ENCODE peak calls at places on chromosomes 16 and 17, in seven cellular contexts. X, C, K, W, A, N and O are unnamed samples.

GRCh38 chr16:19131809-19132777 is 18.3 kb downstream of the ITPRIPL2 start:
- DNase-seq in X (no peak), C (no peak), K (no peak), W (no peak), A (no peak), N (no peak), O (peak; percentile 45)

GRCh38 chr17:48611213-48611612 is 396 bp upstream of the HOXB7 start:
- DNase-seq in X (no peak), C (no peak), K (no peak), W (no peak), A (no peak), N (no peak), O (no peak)

GRCh38 chr16:50449800-50450199 is 81.0 kb upstream of the BRD7 start:
- DNase-seq in X (no peak), C (no peak), K (no peak), W (peak; percentile 88), A (no peak), N (no peak), O (no peak)

GRCh38 chr17:7045492-7046126 is 1.7 kb upstream of the SLC16A11 start:
- DNase-seq in X (no peak), C (peak; percentile 45), K (no peak), W (peak; percentile 67), A (no peak), N (no peak), O (no peak)

GRCh38 chr17:7308625-7309433 is 1.4 kb downstream of the EIF5A start:
- DNase-seq in X (peak; percentile 69), C (peak; percentile 74), K (peak; percentile 42), W (peak; percentile 80), A (peak; percentile 80), N (peak; percentile 85), O (peak; percentile 67)

GRCh38 chr16:58508671-58509251 is 6.6 kb upstream of the SETD6 start:
- DNase-seq in X (no peak), C (no peak), K (no peak), W (no peak), A (no peak), N (no peak), O (no peak)

GRCh38 chr17:74750327-74751069 is 2.1 kb downstream of the NHERF1 start:
- DNase-seq in X (no peak), C (peak; percentile 86), K (no peak), W (no peak), A (no peak), N (peak; percentile 94), O (no peak)

GRCh38 chr16:24977673-24978065 is 37.5 kb downstream of the ARHGAP17 start:
- DNase-seq in X (no peak), C (no peak), K (no peak), W (no peak), A (no peak), N (no peak), O (no peak)

GRCh38 chr16:47461598-47462266 is 601 bp downstream of the PHKB start:
- DNase-seq in X (no peak), C (peak; percentile 41), K (peak; percentile 26), W (peak; percentile 38), A (no peak), N (peak; percentile 20), O (peak; percentile 54)
- TF ChIP-seq CTCF in X (no peak), C (no peak), K (no peak), W (no peak), A (no peak), N (no peak), O (no peak)

DNA sequence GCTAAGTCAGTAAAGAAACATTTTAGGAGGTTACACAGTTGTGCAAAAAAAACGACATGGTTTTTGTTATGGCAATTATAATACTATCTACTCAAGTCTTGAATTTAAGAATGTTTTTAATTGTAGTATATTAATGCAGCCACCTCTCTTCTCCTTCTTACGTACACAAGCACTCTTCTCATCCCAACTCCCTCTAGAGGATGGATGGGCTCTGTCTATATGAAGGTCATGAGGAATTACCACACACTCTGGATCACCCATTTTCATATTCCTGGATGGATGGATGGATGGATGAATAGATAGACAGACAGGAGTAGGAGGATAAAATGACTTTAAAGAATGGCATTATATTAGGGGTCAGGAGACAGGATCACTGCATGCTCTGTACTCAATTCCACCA is 120.0 kb downstream of the PHKB start:
- DNase-seq in X (no peak), C (no peak), K (no peak), W (no peak), A (no peak), N (no peak), O (no peak)
- TF ChIP-seq CTCF in X (no peak), C (no peak), K (no peak), W (no peak), A (no peak), N (no peak), O (no peak)

GRCh38 chr16:86577314-86577971 is 906 bp upstream of the FOXL1 start:
- DNase-seq in X (no peak), C (no peak), K (no peak), W (no peak), A (no peak), N (no peak), O (no peak)

GRCh38 chr16:86575095-86575685 is 3.2 kb upstream of the FOXL1 start:
- DNase-seq in X (no peak), C (no peak), K (no peak), W (peak; percentile 38), A (no peak), N (no peak), O (no peak)

GRCh38 chr16:86576591-86577313 is 1.6 kb upstream of the FOXL1 start:
- DNase-seq in X (no peak), C (peak; percentile 72), K (peak; percentile 15), W (no peak), A (no peak), N (no peak), O (peak; percentile 21)

GRCh38 chr16:86574646-86575045 is 3.7 kb upstream of the FOXL1 start:
- DNase-seq in X (no peak), C (no peak), K (no peak), W (no peak), A (no peak), N (no peak), O (no peak)

GRCh38 chr16:86575754-86576557 is 2.4 kb upstream of the FOXL1 start:
- DNase-seq in X (peak; percentile 83), C (peak; percentile 97), K (peak; percentile 93), W (peak; percentile 96), A (peak; percentile 89), N (peak; percentile 65), O (peak; percentile 76)
- TF ChIP-seq CTCF in X (no peak), C (peak; percentile 84), K (peak; percentile 78), W (peak; percentile 82), A (peak; percentile 63), N (no peak), O (peak; percentile 35)

GRCh38 chr16:27665881-27666280 is 115.9 kb downstream of the KATNIP start:
- DNase-seq in X (no peak), C (no peak), K (no peak), W (no peak), A (no peak), N (no peak), O (no peak)

GRCh38 chr16:27677300-27677699 is 127.4 kb downstream of the KATNIP start:
- DNase-seq in X (no peak), C (no peak), K (no peak), W (no peak), A (no peak), N (no peak), O (no peak)

GRCh38 chr16:27670071-27670825 is 120.3 kb downstream of the KATNIP start:
- DNase-seq in X (no peak), C (no peak), K (no peak), W (no peak), A (no peak), N (no peak), O (no peak)

GRCh38 chr16:27676807-27677206 is 126.9 kb downstream of the KATNIP start:
- DNase-seq in X (no peak), C (no peak), K (no peak), W (no peak), A (no peak), N (no peak), O (no peak)

GRCh38 chr16:27671410-27671809 is 121.5 kb downstream of the KATNIP start:
- DNase-seq in X (no peak), C (no peak), K (no peak), W (no peak), A (no peak), N (no peak), O (no peak)
- TF ChIP-seq CTCF in X (no peak), C (no peak), K (no peak), W (no peak), A (no peak), N (no peak), O (no peak)

DNA sequence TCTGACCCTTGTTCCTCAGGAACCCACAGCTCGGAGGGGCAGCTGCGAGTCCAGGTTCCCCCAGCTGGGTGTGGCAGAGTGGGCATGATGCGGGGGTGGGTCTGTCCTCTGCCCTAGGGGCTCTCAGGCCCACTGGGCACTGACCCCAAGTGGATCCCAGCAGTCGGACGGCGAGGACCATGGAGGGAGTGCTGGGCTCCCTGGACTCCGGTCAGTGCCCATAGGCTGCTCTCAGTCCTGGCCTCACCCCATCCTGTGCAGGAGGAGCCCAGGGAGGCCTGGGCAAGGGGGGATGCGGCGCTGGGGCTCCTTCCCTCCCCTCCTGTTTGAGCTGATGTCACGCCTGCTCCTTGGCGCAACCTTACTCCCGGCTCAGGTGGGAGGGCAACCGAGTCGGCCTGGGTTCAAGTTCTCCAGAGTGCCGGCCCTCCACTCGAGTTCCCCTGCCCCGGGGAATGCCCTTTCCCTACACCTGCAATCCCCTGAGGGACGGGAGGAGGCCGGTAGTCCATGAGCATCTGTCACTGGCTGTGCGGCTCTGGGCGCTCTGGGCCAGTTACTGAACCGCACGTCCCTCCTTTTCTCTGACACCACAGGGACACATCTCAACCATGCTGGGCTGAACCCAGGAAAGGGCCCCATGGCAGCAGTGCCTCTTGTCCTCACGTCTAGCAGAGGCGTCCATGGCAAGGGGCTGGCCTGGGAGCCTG is 52.6 kb upstream of the ACSF3 start:
- DNase-seq in X (peak; percentile 15), C (no peak), K (no peak), W (no peak), A (no peak), N (no peak), O (no peak)
- TF ChIP-seq CTCF in X (no peak), C (no peak), K (no peak), W (no peak), A (no peak), N (no peak), O (no peak)

DNA sequence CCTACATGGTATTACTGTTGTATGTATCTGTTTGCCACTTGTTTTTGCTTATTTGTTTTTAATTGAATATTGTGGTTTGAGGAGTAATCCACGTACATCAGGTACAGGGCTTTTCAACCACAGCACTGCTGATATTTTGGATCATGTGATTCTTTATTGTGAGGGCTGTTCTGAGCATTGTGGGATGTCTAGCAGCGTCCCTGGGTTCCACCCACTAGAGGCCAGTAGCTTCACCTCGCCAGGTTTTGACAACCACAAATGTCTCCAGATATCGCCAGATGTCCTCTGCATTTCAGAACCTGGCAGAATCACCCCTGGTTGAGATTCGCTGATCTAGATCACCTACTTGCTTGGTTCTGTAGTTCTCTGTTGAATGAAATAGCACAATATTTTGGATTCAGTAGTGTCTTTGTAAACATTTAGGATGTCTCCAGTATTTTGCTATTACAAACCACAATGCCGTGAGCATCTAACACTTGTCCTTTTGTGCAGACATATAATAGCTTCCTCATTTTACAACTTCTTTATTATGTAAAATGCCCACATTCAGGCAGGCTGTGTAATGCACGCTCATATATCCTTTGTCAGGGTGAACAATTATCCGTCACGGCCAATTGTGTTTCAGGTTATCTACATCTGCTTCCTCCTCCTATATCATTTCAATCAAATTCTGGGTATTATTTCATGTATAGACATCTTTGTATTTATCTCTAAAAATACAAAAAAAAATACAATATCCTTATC is 380.3 kb downstream of the SNX29 start:
- DNase-seq in X (no peak), C (no peak), K (peak; percentile 43), W (no peak), A (no peak), N (no peak), O (no peak)
- TF ChIP-seq CTCF in X (no peak), C (no peak), K (peak; percentile 17), W (no peak), A (no peak), N (no peak), O (no peak)